ENCODE peak calls at places on chromosomes 3 and 15, in ten cellular contexts. G is CD8-positive, alpha-beta memory T cell; E is A673; B is hepatocyte; K is right atrium auricular region; Q is fibroblast of lung; M is Panc1; D is breast epithelium; O is CD8-positive, alpha-beta T cell; J is heart left ventricle. H is an unnamed sample.

GRCh38 chr3:135154186-135154585 is 359.1 kb downstream of the EPHB1 start:
- DNase-seq in M (no peak), G (no peak), O (no peak), K (no peak), B (no peak), J (no peak), D (no peak), Q (no peak), E (no peak), H (no peak)

GRCh38 chr15:72554471-72555425 is 80.6 kb downstream of the ARIH1 start:
- DNase-seq in O (peak; percentile 18), B (no peak), D (no peak), M (no peak), G (no peak), J (no peak), K (no peak), Q (peak; percentile 77), E (no peak), H (no peak)

GRCh38 chr15:20356444-20357138 is 185.0 kb downstream of the GOLGA6L6 start:
- DNase-seq in K (peak; percentile 66), E (peak; percentile 59), Q (no peak), J (peak; percentile 69), O (peak; percentile 66), D (peak; percentile 62), B (no peak), M (peak; percentile 54), G (peak; percentile 84), H (peak; percentile 53)

GRCh38 chr15:66723826-66724731 is 22.0 kb downstream of the SMAD6 start:
- DNase-seq in G (no peak), K (no peak), M (no peak), O (no peak), B (no peak), Q (peak; percentile 50), E (no peak), J (no peak), D (no peak), H (no peak)

GRCh38 chr15:75059607-75060006 is 36.2 kb downstream of the PPCDC start:
- DNase-seq in K (no peak), D (no peak), Q (no peak), G (no peak), B (no peak), O (no peak), M (no peak), E (no peak), J (no peak), H (no peak)

GRCh38 chr15:90774731-90775521 is 57.8 kb downstream of the BLM start:
- DNase-seq in B (no peak), J (no peak), M (peak; percentile 17), O (no peak), D (no peak), E (no peak), Q (peak; percentile 14), G (no peak), K (no peak), H (no peak)

GRCh38 chr3:171883257-171883892 is 40.2 kb downstream of the TMEM212 start:
- DNase-seq in O (no peak), D (no peak), Q (no peak), E (no peak), K (no peak), G (no peak), B (no peak), J (no peak), M (no peak), H (no peak)

GRCh38 chr3:114365268-114365667 is 71.4 kb downstream of the TIGIT start:
- DNase-seq in M (no peak), G (no peak), O (no peak), Q (no peak), J (no peak), D (no peak), B (no peak), E (no peak), K (no peak), H (no peak)

DNA sequence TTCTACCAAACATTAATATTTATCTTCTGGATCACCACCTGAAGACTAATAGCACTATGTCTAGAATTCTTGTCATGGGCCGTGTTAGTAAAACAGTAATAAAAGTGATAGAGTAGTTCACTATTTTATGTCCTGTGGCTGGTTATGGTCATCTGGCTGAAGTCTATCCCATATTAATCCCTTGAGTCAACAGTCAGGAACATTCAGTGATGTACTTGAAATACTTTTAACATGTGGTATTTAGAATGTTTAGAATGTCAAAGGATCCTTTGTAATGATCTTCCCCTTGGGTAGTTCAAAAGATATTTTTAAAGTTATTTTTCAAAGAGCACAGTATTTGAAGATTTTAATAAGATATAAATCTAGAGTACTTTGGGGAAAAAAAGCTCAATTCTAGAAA is 117.0 kb downstream of the MBNL1 start:
- DNase-seq in G (no peak), O (no peak), B (no peak), K (no peak), Q (peak; percentile 51), E (no peak), M (no peak), J (no peak), D (no peak), H (no peak)
- H3K4me1 ChIP-seq in G (peaks cover 78% of the 10 kb centered on the region), O (peaks cover 71% of the 10 kb centered on the region), B (peaks cover 21% of the 10 kb centered on the region), K (no peaks in the 10 kb centered on the region), Q (peaks cover 14% of the 10 kb centered on the region), E (peaks cover 35% of the 10 kb centered on the region), M (peaks cover 22% of the 10 kb centered on the region), J (peaks cover 93% of the 10 kb centered on the region), D (no peaks in the 10 kb centered on the region), H (no peaks in the 10 kb centered on the region)

DNA sequence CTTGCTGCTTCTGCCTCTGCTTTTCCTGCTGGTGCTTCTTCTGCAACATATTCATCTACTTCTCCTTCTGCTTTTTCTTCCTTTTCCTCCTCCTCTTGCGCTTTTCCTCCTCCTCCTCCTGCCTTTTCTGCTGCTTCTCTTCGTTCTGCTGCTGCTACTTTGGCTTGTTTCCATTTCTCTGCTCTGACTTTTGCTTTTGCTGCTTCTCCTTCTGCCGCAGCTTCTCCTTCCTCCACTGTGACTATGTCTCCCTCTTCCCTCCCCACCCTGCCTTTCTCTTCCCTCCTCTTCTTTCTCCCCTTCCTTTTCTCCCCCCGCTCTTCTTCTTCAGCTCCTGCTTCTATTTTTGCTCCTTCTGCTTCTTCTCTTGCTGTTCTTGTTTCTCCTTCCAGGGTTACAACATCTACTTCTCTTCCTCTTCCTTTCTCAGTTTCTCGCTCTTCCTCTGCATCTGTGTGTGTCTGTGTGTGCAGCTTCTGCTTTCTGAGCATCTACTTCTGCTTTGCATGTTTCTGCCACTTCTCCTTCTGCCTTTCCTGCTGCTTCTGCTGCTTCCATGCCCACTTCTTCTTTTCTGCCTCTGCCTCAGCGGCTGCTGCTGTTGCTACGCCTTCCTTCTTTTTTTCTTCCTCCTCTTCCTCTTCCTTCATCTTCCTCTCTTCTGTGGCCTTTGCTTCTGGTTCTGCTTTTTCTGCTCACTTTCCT is 51.4 kb downstream of the FAM43A start:
- DNase-seq in M (no peak), Q (no peak), E (no peak), D (no peak), B (no peak), K (no peak), J (no peak), G (no peak), O (no peak), H (no peak)
- H3K4me1 ChIP-seq in M (peaks cover 9% of the 10 kb centered on the region), Q (no peaks in the 10 kb centered on the region), E (peaks cover 12% of the 10 kb centered on the region), D (no peaks in the 10 kb centered on the region), B (peaks cover 6% of the 10 kb centered on the region), K (no peaks in the 10 kb centered on the region), J (peaks cover 23% of the 10 kb centered on the region), G (peaks cover 9% of the 10 kb centered on the region), O (peaks cover 12% of the 10 kb centered on the region), H (no peaks in the 10 kb centered on the region)

GRCh38 chr3:182527745-182528144 is 265.6 kb upstream of the ATP11B start:
- DNase-seq in B (no peak), D (no peak), O (no peak), Q (no peak), E (no peak), K (no peak), J (no peak), G (no peak), M (no peak), H (no peak)

GRCh38 chr3:182525975-182526374 is 267.3 kb upstream of the ATP11B start:
- DNase-seq in J (no peak), M (no peak), B (no peak), E (no peak), Q (no peak), O (no peak), K (no peak), G (no peak), D (no peak), H (no peak)

GRCh38 chr3:182524711-182525401 is 268.4 kb upstream of the ATP11B start:
- DNase-seq in D (no peak), K (no peak), G (no peak), O (no peak), J (no peak), M (no peak), Q (no peak), E (no peak), B (no peak), H (no peak)

GRCh38 chr3:182521339-182521738 is 272.0 kb upstream of the ATP11B start:
- DNase-seq in Q (no peak), D (no peak), M (no peak), B (no peak), J (no peak), E (no peak), K (no peak), O (no peak), G (no peak), H (no peak)

GRCh38 chr3:182523836-182524235 is 269.5 kb upstream of the ATP11B start:
- DNase-seq in D (no peak), Q (no peak), E (no peak), O (no peak), G (no peak), J (no peak), K (no peak), B (no peak), M (no peak), H (no peak)
- H3K4me1 ChIP-seq in D (no peaks in the 10 kb centered on the region), Q (no peaks in the 10 kb centered on the region), E (no peaks in the 10 kb centered on the region), O (no peaks in the 10 kb centered on the region), G (no peaks in the 10 kb centered on the region), J (no peaks in the 10 kb centered on the region), K (no peaks in the 10 kb centered on the region), B (no peaks in the 10 kb centered on the region), M (no peaks in the 10 kb centered on the region), H (no peaks in the 10 kb centered on the region)

GRCh38 chr15:67762610-67763368 is 62.5 kb upstream of the SKOR1 start:
- DNase-seq in Q (peak; percentile 8), E (no peak), J (no peak), K (no peak), D (no peak), M (no peak), O (peak; percentile 43), B (no peak), G (no peak), H (no peak)

GRCh38 chr15:67755264-67755663 is 70.0 kb upstream of the SKOR1 start:
- DNase-seq in E (no peak), M (no peak), K (no peak), G (no peak), Q (no peak), O (no peak), J (no peak), B (no peak), D (no peak), H (no peak)

GRCh38 chr15:67761343-67761742 is 64.0 kb upstream of the SKOR1 start:
- DNase-seq in D (no peak), K (no peak), M (no peak), Q (no peak), J (no peak), E (no peak), B (no peak), G (no peak), O (no peak), H (no peak)

GRCh38 chr15:67755936-67756335 is 69.4 kb upstream of the SKOR1 start:
- DNase-seq in G (no peak), Q (no peak), M (no peak), K (no peak), O (no peak), E (no peak), J (no peak), D (no peak), B (no peak), H (no peak)

DNA sequence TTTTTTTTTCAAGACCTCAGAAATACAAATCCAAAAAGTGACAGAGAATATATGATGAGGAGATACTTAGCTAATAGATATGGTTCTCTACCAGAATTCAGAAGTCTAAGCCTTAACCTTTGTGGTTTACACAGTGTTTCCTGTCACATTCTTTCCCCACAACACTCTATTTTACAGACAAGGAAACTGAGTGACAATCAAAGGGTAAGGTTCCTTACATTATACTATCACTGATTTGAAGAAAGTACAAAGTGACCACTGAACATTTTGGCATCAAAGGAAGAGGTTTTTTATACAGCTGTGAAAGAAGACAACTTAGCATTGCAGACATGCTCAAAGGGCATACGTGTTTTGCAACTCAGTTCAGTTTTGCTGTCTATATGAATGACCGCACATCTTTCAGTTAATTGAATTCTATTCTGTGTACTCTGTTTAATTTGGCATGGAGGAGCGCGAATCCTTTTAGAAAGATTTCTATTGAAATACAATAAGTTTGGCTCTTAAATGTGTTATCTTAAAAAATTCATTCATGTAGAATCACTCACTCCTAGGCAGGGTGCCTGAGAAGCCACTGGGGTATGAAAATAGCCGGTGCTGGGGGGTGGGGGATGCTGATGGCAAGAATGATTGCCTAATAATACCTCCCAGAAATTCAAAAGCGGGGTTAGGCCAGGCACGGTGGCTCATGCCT is 66.6 kb upstream of the SKOR1 start:
- DNase-seq in J (no peak), B (no peak), D (no peak), G (no peak), M (no peak), E (no peak), K (no peak), O (no peak), Q (no peak), H (no peak)
- H3K4me1 ChIP-seq in J (no peaks in the 10 kb centered on the region), B (peaks cover 16% of the 10 kb centered on the region), D (no peaks in the 10 kb centered on the region), G (peaks cover 73% of the 10 kb centered on the region), M (no peaks in the 10 kb centered on the region), E (no peaks in the 10 kb centered on the region), K (no peaks in the 10 kb centered on the region), O (peaks cover 84% of the 10 kb centered on the region), Q (no peaks in the 10 kb centered on the region), H (no peaks in the 10 kb centered on the region)